ENCODE peak calls at places on chromosome 21, in eight cellular contexts. E is HEK293T; Z is stomach; H is NCI-H1092; R is KBM-7; N is stimulated activated effector memory CD8-positive, alpha-beta T cell treated with anti-CD3 and anti-CD28 coated beads, Interleukin-12 subunit alpha, Interleukin-12 subunit beta, amount 100 ng/mL, for 72 hours; Q is activated CD4-positive, alpha-beta T cell treated with anti-CD3 and anti-CD28 coated beads for 24 hours; K is fibroblast of pulmonary artery. X is an unnamed sample.

GRCh38 chr21:36734367-36735200 is 35.7 kb downstream of the SIM2 start:
- DNase-seq in E (no peak), Z (peak), H (no peak), R (no peak), N (no peak), Q (no peak), K (no peak), X (no peak)

GRCh38 chr21:29287383-29287782 is 11.3 kb upstream of the BACH1 start:
- DNase-seq in E (no peak), Z (no peak), H (no peak), R (peak), N (no peak), Q (no peak), K (peak), X (no peak)

GRCh38 chr21:30434033-30434631 is 4.1 kb downstream of the KRTAP13-4 start:
- DNase-seq in E (peak), Z (peak), H (peak), R (peak), N (no peak), Q (no peak), K (peak), X (no peak)

GRCh38 chr21:19256934-19257660 is 853.5 kb upstream of the TMPRSS15 start:
- DNase-seq in E (no peak), Z (no peak), H (no peak), R (no peak), N (no peak), Q (no peak), K (no peak), X (no peak)

GRCh38 chr21:21898801-21899200 is 900.6 kb downstream of the NCAM2 start:
- DNase-seq in E (no peak), Z (no peak), H (no peak), R (no peak), N (no peak), Q (no peak), K (no peak), X (no peak)

GRCh38 chr21:38956791-38957571 is 151.3 kb downstream of the ETS2 start:
- DNase-seq in E (no peak), Z (peak), H (peak), R (peak), N (no peak), Q (no peak), K (no peak), X (no peak)

GRCh38 chr21:37593740-37594471 is 227.3 kb downstream of the DYRK1A start:
- DNase-seq in E (no peak), Z (no peak), H (no peak), R (no peak), N (no peak), Q (no peak), K (no peak), X (no peak)

GRCh38 chr21:33684068-33684467 is 41.8 kb downstream of the ITSN1 start:
- DNase-seq in E (no peak), Z (no peak), H (no peak), R (no peak), N (no peak), Q (no peak), K (no peak), X (no peak)

GRCh38 chr21:45868488-45868887 is 113.1 kb upstream of the COL6A1 start:
- DNase-seq in E (no peak), Z (peak), H (no peak), R (no peak), N (no peak), Q (no peak), K (no peak), X (no peak)

GRCh38 chr21:29351691-29352090 is 53.0 kb downstream of the BACH1 start:
- DNase-seq in E (no peak), Z (no peak), H (no peak), R (no peak), N (no peak), Q (no peak), K (peak), X (no peak)

GRCh38 chr21:16509466-16509865 is 779.7 kb downstream of the USP25 start:
- DNase-seq in E (no peak), Z (no peak), H (no peak), R (no peak), N (no peak), Q (no peak), K (no peak), X (no peak)

GRCh38 chr21:32539378-32539777 is 45.9 kb downstream of the TCP10L start:
- DNase-seq in E (no peak), Z (no peak), H (no peak), R (no peak), N (no peak), Q (no peak), K (no peak), X (no peak)

GRCh38 chr21:42673633-42674328 is 20.4 kb downstream of the PDE9A start:
- DNase-seq in E (no peak), Z (no peak), H (no peak), R (no peak), N (no peak), Q (no peak), K (no peak), X (no peak)

GRCh38 chr21:32463889-32464300 is 51.4 kb downstream of the EVA1C start:
- DNase-seq in E (no peak), Z (no peak), H (no peak), R (no peak), N (no peak), Q (no peak), K (peak), X (no peak)

GRCh38 chr21:44550807-44551206 is 498 bp downstream of the KRTAP10-2 start:
- DNase-seq in E (no peak), Z (no peak), H (no peak), R (no peak), N (no peak), Q (no peak), K (no peak), X (no peak)

GRCh38 chr21:45972716-45973474 is 8.7 kb upstream of the COL6A1 start:
- DNase-seq in E (no peak), Z (no peak), H (no peak), R (no peak), N (no peak), Q (no peak), K (peak), X (peak)

GRCh38 chr21:38875694-38876492 is 70.2 kb downstream of the ETS2 start:
- DNase-seq in E (no peak), Z (no peak), H (no peak), R (peak), N (no peak), Q (no peak), K (peak), X (no peak)

GRCh38 chr21:28111151-28111619 is 881.5 kb downstream of the LTN1 start:
- DNase-seq in E (no peak), Z (no peak), H (no peak), R (no peak), N (no peak), Q (no peak), K (peak), X (no peak)

GRCh38 chr21:36194024-36194423 is 37.4 kb downstream of the DOP1B start:
- DNase-seq in E (no peak), Z (peak), H (no peak), R (no peak), N (no peak), Q (no peak), K (no peak), X (no peak)

GRCh38 chr21:32309906-32310460 is 11.3 kb downstream of the MRAP start:
- DNase-seq in E (no peak), Z (no peak), H (no peak), R (no peak), N (no peak), Q (no peak), K (no peak), X (no peak)

GRCh38 chr21:29271927-29272333 is 26.8 kb upstream of the BACH1 start:
- DNase-seq in E (no peak), Z (no peak), H (no peak), R (no peak), N (no peak), Q (no peak), K (no peak), X (no peak)

GRCh38 chr21:35473496-35473895 is 424.4 kb upstream of the RUNX1 start:
- DNase-seq in E (no peak), Z (no peak), H (no peak), R (peak), N (no peak), Q (no peak), K (no peak), X (no peak)

GRCh38 chr21:44927587-44928461 is 7.1 kb upstream of the ITGB2 start:
- DNase-seq in E (no peak), Z (no peak), H (no peak), R (peak), N (peak), Q (peak), K (peak), X (no peak)

GRCh38 chr21:15159382-15160020 is 94.7 kb upstream of the NRIP1 start:
- DNase-seq in E (no peak), Z (no peak), H (no peak), R (no peak), N (no peak), Q (no peak), K (peak), X (no peak)

GRCh38 chr21:44337941-44338895 is 972 bp downstream of the CFAP410 start:
- DNase-seq in E (peak), Z (peak), H (peak), R (no peak), N (no peak), Q (peak), K (peak), X (no peak)

GRCh38 chr21:44527983-44528633 is 11.9 kb downstream of the KRTAP10-1 start:
- DNase-seq in E (no peak), Z (no peak), H (no peak), R (no peak), N (no peak), Q (no peak), K (no peak), X (no peak)

X was measured in GM12892.